ENCODE peak calls at places on chromosome 2, in seven cellular contexts. One of them, this sample, is unnamed.

GRCh38 chr2:10569460-10569859 is 120.3 kb downstream of the NOL10 start:
- DNase-seq in mesenchymal stem cell: no peak
- DNase-seq in GM13976: no peak
- DNase-seq in tibial artery: no peak
- DNase-seq in AG09309: no peak
- DNase-seq in stomach: no peak
- DNase-seq in amniotic epithelial cell: no peak
- DNase-seq in this sample: no peak

GRCh38 chr2:186891219-186891621 is 42.2 kb upstream of the ZSWIM2 start:
- DNase-seq in mesenchymal stem cell: peak
- DNase-seq in GM13976: no peak
- DNase-seq in tibial artery: no peak
- DNase-seq in AG09309: peak
- DNase-seq in stomach: no peak
- DNase-seq in amniotic epithelial cell: peak
- DNase-seq in this sample: no peak

GRCh38 chr2:24906466-24906865 is 13.6 kb downstream of the ADCY3 start:
- DNase-seq in mesenchymal stem cell: no peak
- DNase-seq in GM13976: no peak
- DNase-seq in tibial artery: no peak
- DNase-seq in AG09309: no peak
- DNase-seq in stomach: no peak
- DNase-seq in amniotic epithelial cell: no peak
- DNase-seq in this sample: no peak

GRCh38 chr2:69514406-69514805 is 77.2 kb upstream of the NFU1 start:
- DNase-seq in mesenchymal stem cell: peak
- DNase-seq in GM13976: no peak
- DNase-seq in tibial artery: no peak
- DNase-seq in AG09309: peak
- DNase-seq in stomach: no peak
- DNase-seq in amniotic epithelial cell: peak
- DNase-seq in this sample: no peak

GRCh38 chr2:179106342-179107178 is 56.6 kb upstream of the CCDC141 start:
- DNase-seq in mesenchymal stem cell: peak
- DNase-seq in GM13976: no peak
- DNase-seq in tibial artery: peak
- DNase-seq in AG09309: peak
- DNase-seq in stomach: peak
- DNase-seq in amniotic epithelial cell: peak
- DNase-seq in this sample: no peak

GRCh38 chr2:179177694-179178093 is 86.9 kb downstream of the SESTD1 start:
- DNase-seq in mesenchymal stem cell: no peak
- DNase-seq in GM13976: no peak
- DNase-seq in tibial artery: no peak
- DNase-seq in AG09309: no peak
- DNase-seq in stomach: no peak
- DNase-seq in amniotic epithelial cell: no peak
- DNase-seq in this sample: no peak

GRCh38 chr2:8045081-8045614 is 636.7 kb upstream of the ID2 start:
- DNase-seq in mesenchymal stem cell: no peak
- DNase-seq in GM13976: no peak
- DNase-seq in tibial artery: no peak
- DNase-seq in AG09309: no peak
- DNase-seq in stomach: no peak
- DNase-seq in amniotic epithelial cell: no peak
- DNase-seq in this sample: no peak

GRCh38 chr2:32931945-32932709 is 14.6 kb upstream of the LTBP1 start:
- DNase-seq in mesenchymal stem cell: no peak
- DNase-seq in GM13976: no peak
- DNase-seq in tibial artery: no peak
- DNase-seq in AG09309: no peak
- DNase-seq in stomach: no peak
- DNase-seq in amniotic epithelial cell: no peak
- DNase-seq in this sample: no peak

GRCh38 chr2:31379102-31379501 is 35.4 kb downstream of the XDH start:
- DNase-seq in mesenchymal stem cell: no peak
- DNase-seq in GM13976: no peak
- DNase-seq in tibial artery: no peak
- DNase-seq in AG09309: no peak
- DNase-seq in stomach: no peak
- DNase-seq in amniotic epithelial cell: no peak
- DNase-seq in this sample: no peak

GRCh38 chr2:1744446-1745170 is at the start of gene PXDN:
- DNase-seq in mesenchymal stem cell: peak
- DNase-seq in GM13976: no peak
- DNase-seq in tibial artery: no peak
- DNase-seq in AG09309: no peak
- DNase-seq in stomach: no peak
- DNase-seq in amniotic epithelial cell: peak
- DNase-seq in this sample: no peak

GRCh38 chr2:10009811-10010781 is 33.3 kb upstream of the KLF11 start:
- DNase-seq in mesenchymal stem cell: peak
- DNase-seq in GM13976: no peak
- DNase-seq in tibial artery: peak
- DNase-seq in AG09309: no peak
- DNase-seq in stomach: peak
- DNase-seq in amniotic epithelial cell: peak
- DNase-seq in this sample: no peak

GRCh38 chr2:20213651-20214565 is 11.0 kb downstream of the SDC1 start:
- DNase-seq in mesenchymal stem cell: no peak
- DNase-seq in GM13976: no peak
- DNase-seq in tibial artery: no peak
- DNase-seq in AG09309: no peak
- DNase-seq in stomach: no peak
- DNase-seq in amniotic epithelial cell: no peak
- DNase-seq in this sample: no peak

GRCh38 chr2:219560037-219560892 is 11.1 kb downstream of the OBSL1 start:
- DNase-seq in mesenchymal stem cell: no peak
- DNase-seq in GM13976: peak
- DNase-seq in tibial artery: no peak
- DNase-seq in AG09309: no peak
- DNase-seq in stomach: no peak
- DNase-seq in amniotic epithelial cell: no peak
- DNase-seq in this sample: peak

GRCh38 chr2:203534486-203535077 is 519 bp downstream of the RAPH1 start:
- DNase-seq in mesenchymal stem cell: peak
- DNase-seq in GM13976: no peak
- DNase-seq in tibial artery: peak
- DNase-seq in AG09309: no peak
- DNase-seq in stomach: no peak
- DNase-seq in amniotic epithelial cell: no peak
- DNase-seq in this sample: peak

GRCh38 chr2:96205238-96205637 is 3.4 kb downstream of the STARD7 start:
- DNase-seq in mesenchymal stem cell: no peak
- DNase-seq in GM13976: no peak
- DNase-seq in tibial artery: no peak
- DNase-seq in AG09309: no peak
- DNase-seq in stomach: no peak
- DNase-seq in amniotic epithelial cell: no peak
- DNase-seq in this sample: no peak

GRCh38 chr2:237459226-237459625 is 27.8 kb upstream of the MLPH start:
- DNase-seq in mesenchymal stem cell: peak
- DNase-seq in GM13976: no peak
- DNase-seq in tibial artery: no peak
- DNase-seq in AG09309: no peak
- DNase-seq in stomach: no peak
- DNase-seq in amniotic epithelial cell: no peak
- DNase-seq in this sample: no peak

GRCh38 chr2:132620115-132620514 is 49.9 kb downstream of the LYPD1 start:
- DNase-seq in mesenchymal stem cell: peak
- DNase-seq in GM13976: no peak
- DNase-seq in tibial artery: no peak
- DNase-seq in AG09309: no peak
- DNase-seq in stomach: no peak
- DNase-seq in amniotic epithelial cell: peak
- DNase-seq in this sample: no peak

This sample was measured in B cell.